ENCODE peak calls at places on chromosomes 1 and 21, in nine cellular contexts. One of them, this sample, is unnamed.

GRCh38 chr1:240351690-240352089 is 260.0 kb downstream of the FMN2 start:
- DNase-seq in brain microvascular endothelial cell: no peak
- DNase-seq in left ventricle myocardium inferior: no peak
- DNase-seq in endothelial cell: no peak
- DNase-seq in mammary epithelial cell: no peak
- DNase-seq in cardiac muscle cell: no peak
- DNase-seq in breast epithelium: no peak
- DNase-seq in OCI-LY7: no peak
- DNase-seq in upper lobe of left lung: no peak
- DNase-seq in this sample: no peak

GRCh38 chr1:100423832-100424337 is 71.6 kb downstream of the CDC14A start:
- DNase-seq in upper lobe of left lung: no peak
- DNase-seq in brain microvascular endothelial cell: no peak
- DNase-seq in OCI-LY7: no peak
- DNase-seq in endothelial cell: no peak
- DNase-seq in cardiac muscle cell: no peak
- DNase-seq in breast epithelium: no peak
- DNase-seq in mammary epithelial cell: no peak
- DNase-seq in left ventricle myocardium inferior: no peak
- DNase-seq in this sample: no peak

GRCh38 chr1:181139631-181140051 is 51.1 kb downstream of the IER5 start:
- DNase-seq in OCI-LY7: no peak
- DNase-seq in upper lobe of left lung: no peak
- DNase-seq in breast epithelium: no peak
- DNase-seq in mammary epithelial cell: peak
- DNase-seq in brain microvascular endothelial cell: peak
- DNase-seq in endothelial cell: no peak
- DNase-seq in cardiac muscle cell: no peak
- DNase-seq in left ventricle myocardium inferior: no peak
- DNase-seq in this sample: no peak

GRCh38 chr21:33273044-33273443 is 6.9 kb downstream of the IL10RB start:
- DNase-seq in OCI-LY7: no peak
- DNase-seq in mammary epithelial cell: no peak
- DNase-seq in brain microvascular endothelial cell: peak
- DNase-seq in breast epithelium: no peak
- DNase-seq in left ventricle myocardium inferior: no peak
- DNase-seq in cardiac muscle cell: no peak
- DNase-seq in upper lobe of left lung: no peak
- DNase-seq in endothelial cell: no peak
- DNase-seq in this sample: no peak

GRCh38 chr1:54517536-54517935 is 30.5 kb upstream of the ACOT11 start:
- DNase-seq in mammary epithelial cell: no peak
- DNase-seq in breast epithelium: no peak
- DNase-seq in endothelial cell: no peak
- DNase-seq in cardiac muscle cell: no peak
- DNase-seq in OCI-LY7: no peak
- DNase-seq in upper lobe of left lung: no peak
- DNase-seq in brain microvascular endothelial cell: no peak
- DNase-seq in left ventricle myocardium inferior: no peak
- DNase-seq in this sample: no peak

GRCh38 chr1:205939690-205940330 is 3.4 kb downstream of the SLC26A9 start:
- DNase-seq in brain microvascular endothelial cell: no peak
- DNase-seq in mammary epithelial cell: no peak
- DNase-seq in OCI-LY7: peak
- DNase-seq in cardiac muscle cell: peak
- DNase-seq in breast epithelium: no peak
- DNase-seq in upper lobe of left lung: no peak
- DNase-seq in left ventricle myocardium inferior: no peak
- DNase-seq in endothelial cell: peak
- DNase-seq in this sample: no peak

GRCh38 chr1:8398677-8399076 is 80.8 kb downstream of the SLC45A1 start:
- DNase-seq in upper lobe of left lung: no peak
- DNase-seq in mammary epithelial cell: no peak
- DNase-seq in breast epithelium: no peak
- DNase-seq in OCI-LY7: peak
- DNase-seq in left ventricle myocardium inferior: no peak
- DNase-seq in brain microvascular endothelial cell: no peak
- DNase-seq in cardiac muscle cell: no peak
- DNase-seq in endothelial cell: no peak
- DNase-seq in this sample: no peak

GRCh38 chr1:61084560-61084991 is 2.2 kb downstream of the NFIA start:
- DNase-seq in left ventricle myocardium inferior: no peak
- DNase-seq in OCI-LY7: no peak
- DNase-seq in brain microvascular endothelial cell: no peak
- DNase-seq in endothelial cell: no peak
- DNase-seq in mammary epithelial cell: no peak
- DNase-seq in upper lobe of left lung: no peak
- DNase-seq in breast epithelium: no peak
- DNase-seq in cardiac muscle cell: no peak
- DNase-seq in this sample: no peak

GRCh38 chr1:57026942-57027341 is 61.1 kb upstream of the C8B start:
- DNase-seq in left ventricle myocardium inferior: no peak
- DNase-seq in endothelial cell: no peak
- DNase-seq in OCI-LY7: no peak
- DNase-seq in brain microvascular endothelial cell: no peak
- DNase-seq in mammary epithelial cell: no peak
- DNase-seq in upper lobe of left lung: no peak
- DNase-seq in cardiac muscle cell: no peak
- DNase-seq in breast epithelium: peak
- DNase-seq in this sample: no peak

GRCh38 chr1:65083263-65083896 is 64.6 kb upstream of the AK4 start:
- DNase-seq in endothelial cell: no peak
- DNase-seq in breast epithelium: no peak
- DNase-seq in brain microvascular endothelial cell: peak
- DNase-seq in mammary epithelial cell: peak
- DNase-seq in OCI-LY7: no peak
- DNase-seq in upper lobe of left lung: no peak
- DNase-seq in cardiac muscle cell: no peak
- DNase-seq in left ventricle myocardium inferior: no peak
- DNase-seq in this sample: no peak

GRCh38 chr21:15260604-15261003 is 195.8 kb upstream of the NRIP1 start:
- DNase-seq in cardiac muscle cell: no peak
- DNase-seq in endothelial cell: no peak
- DNase-seq in OCI-LY7: no peak
- DNase-seq in brain microvascular endothelial cell: no peak
- DNase-seq in left ventricle myocardium inferior: no peak
- DNase-seq in upper lobe of left lung: no peak
- DNase-seq in breast epithelium: no peak
- DNase-seq in mammary epithelial cell: no peak
- DNase-seq in this sample: no peak

GRCh38 chr1:5297199-5297877 is 642.9 kb downstream of the AJAP1 start:
- DNase-seq in endothelial cell: no peak
- DNase-seq in breast epithelium: no peak
- DNase-seq in cardiac muscle cell: no peak
- DNase-seq in OCI-LY7: no peak
- DNase-seq in left ventricle myocardium inferior: peak
- DNase-seq in mammary epithelial cell: no peak
- DNase-seq in upper lobe of left lung: no peak
- DNase-seq in brain microvascular endothelial cell: no peak
- DNase-seq in this sample: no peak

GRCh38 chr1:27070390-27071048 is 57.9 kb upstream of the TENT5B start:
- DNase-seq in breast epithelium: peak
- DNase-seq in cardiac muscle cell: no peak
- DNase-seq in left ventricle myocardium inferior: no peak
- DNase-seq in brain microvascular endothelial cell: no peak
- DNase-seq in OCI-LY7: peak
- DNase-seq in upper lobe of left lung: no peak
- DNase-seq in endothelial cell: no peak
- DNase-seq in mammary epithelial cell: peak
- DNase-seq in this sample: no peak
- TF ChIP-seq CTCF in breast epithelium: no peak
- TF ChIP-seq CTCF in cardiac muscle cell: no peak
- TF ChIP-seq CTCF in left ventricle myocardium inferior: no peak
- TF ChIP-seq CTCF in brain microvascular endothelial cell: no peak
- TF ChIP-seq CTCF in OCI-LY7: peak
- TF ChIP-seq CTCF in upper lobe of left lung: no peak
- TF ChIP-seq CTCF in endothelial cell: no peak
- TF ChIP-seq CTCF in mammary epithelial cell: peak
- TF ChIP-seq CTCF in this sample: no peak

GRCh38 chr1:159854693-159855192 is 7.7 kb downstream of the VSIG8 start:
- DNase-seq in OCI-LY7: no peak
- DNase-seq in left ventricle myocardium inferior: peak
- DNase-seq in upper lobe of left lung: peak
- DNase-seq in brain microvascular endothelial cell: peak
- DNase-seq in endothelial cell: peak
- DNase-seq in mammary epithelial cell: peak
- DNase-seq in cardiac muscle cell: peak
- DNase-seq in breast epithelium: peak
- DNase-seq in this sample: peak
- TF ChIP-seq CTCF in OCI-LY7: no peak
- TF ChIP-seq CTCF in left ventricle myocardium inferior: peak
- TF ChIP-seq CTCF in upper lobe of left lung: peak
- TF ChIP-seq CTCF in brain microvascular endothelial cell: no peak
- TF ChIP-seq CTCF in endothelial cell: no peak
- TF ChIP-seq CTCF in mammary epithelial cell: no peak
- TF ChIP-seq CTCF in cardiac muscle cell: no peak
- TF ChIP-seq CTCF in breast epithelium: no peak
- TF ChIP-seq CTCF in this sample: no peak

GRCh38 chr1:239307886-239308285 is 78.5 kb upstream of the CHRM3 start:
- DNase-seq in OCI-LY7: no peak
- DNase-seq in left ventricle myocardium inferior: no peak
- DNase-seq in mammary epithelial cell: no peak
- DNase-seq in endothelial cell: no peak
- DNase-seq in breast epithelium: no peak
- DNase-seq in upper lobe of left lung: no peak
- DNase-seq in cardiac muscle cell: no peak
- DNase-seq in brain microvascular endothelial cell: no peak
- DNase-seq in this sample: no peak

GRCh38 chr1:239311331-239311730 is 75.0 kb upstream of the CHRM3 start:
- DNase-seq in left ventricle myocardium inferior: no peak
- DNase-seq in upper lobe of left lung: no peak
- DNase-seq in breast epithelium: no peak
- DNase-seq in OCI-LY7: no peak
- DNase-seq in endothelial cell: no peak
- DNase-seq in cardiac muscle cell: no peak
- DNase-seq in brain microvascular endothelial cell: no peak
- DNase-seq in mammary epithelial cell: no peak
- DNase-seq in this sample: no peak

GRCh38 chr1:239306426-239306825 is 79.9 kb upstream of the CHRM3 start:
- DNase-seq in left ventricle myocardium inferior: no peak
- DNase-seq in breast epithelium: no peak
- DNase-seq in endothelial cell: no peak
- DNase-seq in OCI-LY7: no peak
- DNase-seq in brain microvascular endothelial cell: no peak
- DNase-seq in mammary epithelial cell: no peak
- DNase-seq in upper lobe of left lung: no peak
- DNase-seq in cardiac muscle cell: no peak
- DNase-seq in this sample: no peak

GRCh38 chr1:239303289-239303688 is 83.1 kb upstream of the CHRM3 start:
- DNase-seq in upper lobe of left lung: no peak
- DNase-seq in left ventricle myocardium inferior: no peak
- DNase-seq in OCI-LY7: no peak
- DNase-seq in mammary epithelial cell: no peak
- DNase-seq in endothelial cell: no peak
- DNase-seq in breast epithelium: no peak
- DNase-seq in cardiac muscle cell: no peak
- DNase-seq in brain microvascular endothelial cell: no peak
- DNase-seq in this sample: no peak

GRCh38 chr1:239308701-239309333 is 77.6 kb upstream of the CHRM3 start:
- DNase-seq in cardiac muscle cell: peak
- DNase-seq in brain microvascular endothelial cell: peak
- DNase-seq in OCI-LY7: no peak
- DNase-seq in left ventricle myocardium inferior: no peak
- DNase-seq in endothelial cell: peak
- DNase-seq in breast epithelium: no peak
- DNase-seq in mammary epithelial cell: peak
- DNase-seq in upper lobe of left lung: no peak
- DNase-seq in this sample: no peak
- TF ChIP-seq CTCF in cardiac muscle cell: peak
- TF ChIP-seq CTCF in brain microvascular endothelial cell: peak
- TF ChIP-seq CTCF in OCI-LY7: peak
- TF ChIP-seq CTCF in left ventricle myocardium inferior: peak
- TF ChIP-seq CTCF in endothelial cell: peak
- TF ChIP-seq CTCF in breast epithelium: no peak
- TF ChIP-seq CTCF in mammary epithelial cell: peak
- TF ChIP-seq CTCF in upper lobe of left lung: peak
- TF ChIP-seq CTCF in this sample: no peak

GRCh38 chr21:36915014-36915700 is 51.3 kb downstream of the HLCS start:
- DNase-seq in upper lobe of left lung: no peak
- DNase-seq in breast epithelium: no peak
- DNase-seq in left ventricle myocardium inferior: no peak
- DNase-seq in brain microvascular endothelial cell: no peak
- DNase-seq in mammary epithelial cell: no peak
- DNase-seq in endothelial cell: no peak
- DNase-seq in cardiac muscle cell: no peak
- DNase-seq in OCI-LY7: no peak
- DNase-seq in this sample: no peak
- TF ChIP-seq CTCF in upper lobe of left lung: no peak
- TF ChIP-seq CTCF in breast epithelium: no peak
- TF ChIP-seq CTCF in left ventricle myocardium inferior: no peak
- TF ChIP-seq CTCF in brain microvascular endothelial cell: no peak
- TF ChIP-seq CTCF in mammary epithelial cell: no peak
- TF ChIP-seq CTCF in endothelial cell: no peak
- TF ChIP-seq CTCF in cardiac muscle cell: no peak
- TF ChIP-seq CTCF in OCI-LY7: no peak
- TF ChIP-seq CTCF in this sample: no peak

GRCh38 chr1:21510885-21511578 is 1.8 kb downstream of the ALPL start:
- DNase-seq in OCI-LY7: no peak
- DNase-seq in cardiac muscle cell: no peak
- DNase-seq in endothelial cell: no peak
- DNase-seq in brain microvascular endothelial cell: no peak
- DNase-seq in upper lobe of left lung: no peak
- DNase-seq in mammary epithelial cell: no peak
- DNase-seq in breast epithelium: no peak
- DNase-seq in left ventricle myocardium inferior: no peak
- DNase-seq in this sample: no peak
- TF ChIP-seq CTCF in OCI-LY7: peak
- TF ChIP-seq CTCF in cardiac muscle cell: peak
- TF ChIP-seq CTCF in endothelial cell: no peak
- TF ChIP-seq CTCF in brain microvascular endothelial cell: peak
- TF ChIP-seq CTCF in upper lobe of left lung: no peak
- TF ChIP-seq CTCF in mammary epithelial cell: no peak
- TF ChIP-seq CTCF in breast epithelium: no peak
- TF ChIP-seq CTCF in left ventricle myocardium inferior: no peak
- TF ChIP-seq CTCF in this sample: no peak

GRCh38 chr1:154778280-154778679 is 91.8 kb downstream of the KCNN3 start:
- DNase-seq in endothelial cell: no peak
- DNase-seq in OCI-LY7: no peak
- DNase-seq in cardiac muscle cell: no peak
- DNase-seq in breast epithelium: no peak
- DNase-seq in upper lobe of left lung: no peak
- DNase-seq in brain microvascular endothelial cell: no peak
- DNase-seq in mammary epithelial cell: no peak
- DNase-seq in left ventricle myocardium inferior: no peak
- DNase-seq in this sample: no peak
- TF ChIP-seq CTCF in endothelial cell: no peak
- TF ChIP-seq CTCF in OCI-LY7: no peak
- TF ChIP-seq CTCF in cardiac muscle cell: no peak
- TF ChIP-seq CTCF in breast epithelium: no peak
- TF ChIP-seq CTCF in upper lobe of left lung: no peak
- TF ChIP-seq CTCF in brain microvascular endothelial cell: no peak
- TF ChIP-seq CTCF in mammary epithelial cell: no peak
- TF ChIP-seq CTCF in left ventricle myocardium inferior: no peak
- TF ChIP-seq CTCF in this sample: no peak

GRCh38 chr1:186682721-186683120 is 2.5 kb upstream of the PTGS2 start:
- DNase-seq in brain microvascular endothelial cell: no peak
- DNase-seq in cardiac muscle cell: no peak
- DNase-seq in mammary epithelial cell: no peak
- DNase-seq in left ventricle myocardium inferior: no peak
- DNase-seq in upper lobe of left lung: no peak
- DNase-seq in endothelial cell: no peak
- DNase-seq in breast epithelium: no peak
- DNase-seq in OCI-LY7: no peak
- DNase-seq in this sample: no peak
- TF ChIP-seq CTCF in brain microvascular endothelial cell: peak
- TF ChIP-seq CTCF in cardiac muscle cell: peak
- TF ChIP-seq CTCF in mammary epithelial cell: peak
- TF ChIP-seq CTCF in left ventricle myocardium inferior: peak
- TF ChIP-seq CTCF in upper lobe of left lung: no peak
- TF ChIP-seq CTCF in endothelial cell: no peak
- TF ChIP-seq CTCF in breast epithelium: no peak
- TF ChIP-seq CTCF in OCI-LY7: peak
- TF ChIP-seq CTCF in this sample: no peak

GRCh38 chr1:34419662-34420061 is 243.0 kb downstream of the C1orf94 start:
- DNase-seq in mammary epithelial cell: no peak
- DNase-seq in upper lobe of left lung: no peak
- DNase-seq in brain microvascular endothelial cell: no peak
- DNase-seq in left ventricle myocardium inferior: no peak
- DNase-seq in OCI-LY7: no peak
- DNase-seq in endothelial cell: peak
- DNase-seq in cardiac muscle cell: peak
- DNase-seq in breast epithelium: no peak
- DNase-seq in this sample: no peak
- TF ChIP-seq CTCF in mammary epithelial cell: no peak
- TF ChIP-seq CTCF in upper lobe of left lung: no peak
- TF ChIP-seq CTCF in brain microvascular endothelial cell: no peak
- TF ChIP-seq CTCF in left ventricle myocardium inferior: no peak
- TF ChIP-seq CTCF in OCI-LY7: no peak
- TF ChIP-seq CTCF in endothelial cell: no peak
- TF ChIP-seq CTCF in cardiac muscle cell: no peak
- TF ChIP-seq CTCF in breast epithelium: no peak
- TF ChIP-seq CTCF in this sample: no peak

This sample was measured in omental fat pad.